ENCODE peak calls at places on chromosomes 4 and X, in six cellular contexts. I is CD8-positive, alpha-beta T cell; N is choroid plexus epithelial cell; P is cardiac fibroblast; M is MM.1S; T is ascending aorta. R is an unnamed sample.

GRCh38 chrX:15434205-15434604 is 50.0 kb upstream of the VEGFD start:
- DNase-seq in N (no peak), M (no peak), I (no peak), P (no peak), T (no peak), R (no peak)

GRCh38 chr4:165394275-165394674 is 15.5 kb downstream of the CPE start:
- DNase-seq in P (peak), T (no peak), N (peak), M (no peak), I (no peak), R (no peak)

GRCh38 chr4:1614502-1614853 is 69.6 kb downstream of the FAM53A start:
- DNase-seq in N (no peak), M (no peak), P (no peak), T (no peak), I (no peak), R (no peak)

GRCh38 chr4:42865572-42866189 is 26.8 kb upstream of the GRXCR1 start:
- DNase-seq in I (peak), T (no peak), P (peak), N (peak), M (peak), R (peak)

GRCh38 chr4:114474401-114474800 is 124.2 kb upstream of the UGT8 start:
- DNase-seq in M (no peak), N (no peak), T (no peak), P (no peak), I (no peak), R (no peak)

GRCh38 chr4:140637836-140638235 is 69.1 kb upstream of the UCP1 start:
- DNase-seq in M (peak), N (peak), P (peak), T (no peak), I (no peak), R (no peak)

GRCh38 chr4:161577604-161578301 is 586.0 kb downstream of the FSTL5 start:
- DNase-seq in N (peak), P (peak), I (no peak), T (no peak), M (no peak), R (peak)

GRCh38 chrX:54920610-54921426 is at the start of gene TRO:
- DNase-seq in N (peak), P (no peak), I (no peak), T (no peak), M (no peak), R (no peak)

GRCh38 chr4:19961092-19961491 is 290.6 kb upstream of the SLIT2 start:
- DNase-seq in M (no peak), N (peak), I (no peak), P (peak), T (no peak), R (no peak)

GRCh38 chrX:2894885-2895292 is 34.2 kb downstream of the ARSD start:
- DNase-seq in I (no peak), M (no peak), N (peak), T (no peak), P (no peak), R (peak)

GRCh38 chr4:184932343-184932742 is 85.9 kb upstream of the HELT start:
- DNase-seq in M (no peak), N (no peak), T (no peak), I (no peak), P (no peak), R (no peak)

GRCh38 chrX:154487518-154488290 is 1.3 kb upstream of the UBL4A start:
- DNase-seq in M (no peak), I (no peak), T (no peak), N (no peak), P (no peak), R (no peak)

GRCh38 chr4:109295081-109295480 is 7.4 kb downstream of the COL25A1 start:
- DNase-seq in T (no peak), M (no peak), P (no peak), I (no peak), N (no peak), R (no peak)

GRCh38 chrX:106940068-106940467 is 19.9 kb downstream of the CLDN2 start:
- DNase-seq in T (no peak), I (no peak), N (no peak), M (no peak), P (no peak), R (no peak)

GRCh38 chr4:107896158-107896645 is 35.1 kb upstream of the CYP2U1 start:
- DNase-seq in I (no peak), P (peak), T (no peak), N (peak), M (no peak), R (peak)

GRCh38 chr4:159697322-159698283 is 594.7 kb downstream of the RAPGEF2 start:
- DNase-seq in T (no peak), N (no peak), I (no peak), M (no peak), P (no peak), R (no peak)

GRCh38 chrX:79138658-79139241 is 5.7 kb upstream of the GPR174 start:
- DNase-seq in I (no peak), M (peak), T (no peak), N (no peak), P (no peak), R (no peak)

GRCh38 chrX:24110049-24110448 is 39.5 kb upstream of the ZFX start:
- DNase-seq in M (no peak), I (no peak), N (no peak), T (no peak), P (no peak), R (no peak)

DNA sequence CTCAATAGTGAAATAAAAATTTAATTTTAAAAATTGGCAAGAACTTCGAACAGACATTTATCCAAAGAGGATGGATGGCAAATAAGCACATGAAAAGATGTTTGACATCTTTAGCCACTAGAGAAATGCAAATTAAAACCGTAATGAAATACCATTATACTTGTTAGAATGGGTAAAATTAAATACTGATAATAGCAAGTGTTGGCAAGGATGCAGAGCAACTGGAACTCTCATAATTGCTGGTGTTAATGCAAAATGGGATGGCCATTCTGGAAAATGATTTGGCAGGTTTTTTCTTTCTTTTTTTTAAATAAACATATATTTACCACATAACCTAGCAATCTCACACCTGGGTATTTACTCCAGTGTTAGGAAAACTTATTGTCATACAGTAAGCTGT is 51.7 kb downstream of the HERC3 start:
- DNase-seq in P (no peak), T (no peak), M (no peak), N (no peak), I (no peak), R (no peak)
- H3K4me3 ChIP-seq in P (no peak), T (no peak), M (no peak), N (no peak), I (no peak), R (no peak)

GRCh38 chrX:10938371-10938982 is 172.7 kb upstream of the HCCS start:
- DNase-seq in M (no peak), N (no peak), T (no peak), P (no peak), I (no peak), R (no peak)

GRCh38 chrX:10929747-10930146 is 181.4 kb upstream of the HCCS start:
- DNase-seq in N (no peak), I (no peak), M (no peak), T (no peak), P (no peak), R (no peak)

GRCh38 chrX:10932842-10933440 is 178.2 kb upstream of the HCCS start:
- DNase-seq in N (no peak), P (peak), M (no peak), I (no peak), T (no peak), R (no peak)
- TF ChIP-seq CTCF in N (no peak), P (no peak), M (no peak), I (no peak), T (no peak), R (no peak)

DNA sequence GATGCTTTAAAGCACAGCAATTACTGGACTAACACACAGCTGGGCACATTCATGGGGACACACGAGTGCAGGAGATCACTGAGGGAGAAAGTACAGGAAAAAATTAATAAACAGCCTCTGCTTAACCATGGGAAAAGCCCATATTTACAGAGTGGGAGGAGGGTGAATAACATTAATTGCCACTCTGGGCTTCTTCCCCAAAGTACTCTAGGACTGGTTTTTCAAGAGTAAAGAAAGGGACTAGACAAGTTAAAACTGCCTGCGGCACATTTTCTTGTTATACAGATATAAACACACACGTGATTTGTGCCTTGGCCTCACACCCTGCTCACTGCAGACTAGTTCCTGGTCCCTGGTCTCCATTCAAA is 179.7 kb upstream of the TET2 start:
- DNase-seq in P (no peak), M (no peak), I (no peak), T (no peak), N (no peak), R (no peak)
- H3K4me3 ChIP-seq in P (no peak), M (no peak), I (no peak), T (no peak), N (no peak), R (no peak)

GRCh38 chrX:115940888-115941332 is 229.6 kb upstream of the AGTR2 start:
- DNase-seq in M (peak), T (no peak), P (peak), I (no peak), N (peak), R (no peak)
- TF ChIP-seq CTCF in M (peak), T (peak), P (no peak), I (no peak), N (no peak), R (no peak)

DNA sequence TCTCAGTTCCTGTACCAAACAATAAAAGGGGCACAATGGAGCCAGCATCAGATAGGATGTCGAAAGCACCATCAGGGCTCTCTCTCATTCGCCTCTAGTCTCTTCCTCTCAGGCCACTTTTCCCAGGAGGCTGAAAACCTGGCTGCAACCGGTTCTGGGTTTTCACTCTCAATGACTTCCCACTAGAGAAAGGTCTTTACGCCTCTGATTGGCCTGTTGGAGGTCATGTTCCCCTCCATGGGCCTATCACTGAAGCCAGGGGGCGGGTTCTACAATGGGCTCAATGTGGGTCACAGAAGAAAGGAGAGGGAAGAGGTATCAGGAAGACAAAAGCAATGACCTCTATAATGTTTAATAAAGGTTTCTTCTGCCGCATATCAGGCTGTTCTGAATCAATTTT is 29.3 kb downstream of the ZNF827 start:
- DNase-seq in I (no peak), T (no peak), M (no peak), N (no peak), P (peak), R (no peak)
- H3K4me3 ChIP-seq in I (no peak), T (no peak), M (no peak), N (no peak), P (no peak), R (no peak)

GRCh38 chr4:126627255-126627654 is 1005.5 kb upstream of the INTU start:
- DNase-seq in M (no peak), I (no peak), P (peak), N (peak), T (no peak), R (no peak)
- TF ChIP-seq CTCF in M (peak), I (no peak), P (peak), N (peak), T (no peak), R (peak)

R was measured in HFF-Myc.